ENCODE peak calls at places on chromosomes 16 and 17, in nine cellular contexts. E, J, P, Y, W, G, F, A and C are unnamed samples.

GRCh38 chr16:48359983-48360382 is 25.2 kb downstream of the SIAH1 start:
- DNase-seq in Y (no peak), F (no peak), G (no peak), W (no peak), P (no peak), A (no peak), J (no peak), E (no peak), C (no peak)

GRCh38 chr17:48878920-48879898 is 13.4 kb upstream of the ATP5MC1 start:
- DNase-seq in W (peak), P (peak), F (peak), G (no peak), J (peak), E (peak), A (peak), Y (peak), C (no peak)

GRCh38 chr17:56815711-56816110 is 18.0 kb downstream of the C17orf67 start:
- DNase-seq in E (no peak), F (no peak), J (no peak), P (no peak), A (no peak), Y (peak), W (no peak), G (no peak), C (no peak)

GRCh38 chr17:57532966-57533365 is 212.1 kb downstream of the CCDC182 start:
- DNase-seq in Y (no peak), E (no peak), J (no peak), A (no peak), F (no peak), W (no peak), P (no peak), G (no peak), C (no peak)

GRCh38 chr17:27548369-27548768 is 82.6 kb upstream of the LGALS9 start:
- DNase-seq in W (no peak), P (no peak), J (no peak), F (no peak), Y (no peak), G (no peak), A (no peak), E (no peak), C (no peak)

GRCh38 chr16:6777624-6778023 is 555.0 kb upstream of the RBFOX1 start:
- DNase-seq in A (no peak), F (no peak), E (no peak), W (no peak), G (no peak), J (no peak), Y (no peak), P (no peak), C (no peak)

GRCh38 chr17:4968916-4969550 is 1.4 kb upstream of the SPAG7 start:
- DNase-seq in W (no peak), G (no peak), Y (peak), J (peak), A (no peak), E (peak), F (no peak), P (no peak), C (no peak)

GRCh38 chr17:79165756-79166473 is 91.3 kb downstream of the ENGASE start:
- DNase-seq in P (no peak), W (no peak), F (no peak), E (no peak), G (no peak), J (no peak), A (no peak), Y (no peak), C (no peak)

GRCh38 chr17:77449908-77450741 is 309.4 kb downstream of the SEC14L1 start:
- DNase-seq in P (no peak), A (peak), W (peak), F (peak), E (no peak), G (peak), Y (peak), J (peak), C (no peak)

GRCh38 chr17:16444258-16444886 is 29.0 kb downstream of the TRPV2 start:
- DNase-seq in E (peak), G (no peak), A (peak), F (no peak), Y (no peak), J (no peak), W (no peak), P (no peak), C (no peak)

GRCh38 chr16:86118467-86119307 is 219.7 kb downstream of the IRF8 start:
- DNase-seq in P (no peak), W (no peak), J (no peak), A (peak), F (no peak), Y (no peak), G (no peak), E (no peak), C (no peak)

GRCh38 chr17:62648247-62648953 is 20.9 kb downstream of the MRC2 start:
- DNase-seq in P (no peak), G (peak), W (no peak), Y (no peak), F (no peak), J (peak), E (no peak), A (no peak), C (peak)

GRCh38 chr17:74393323-74393942 is 26.1 kb downstream of the GPR142 start:
- DNase-seq in Y (no peak), P (no peak), W (no peak), F (no peak), J (no peak), E (no peak), G (no peak), A (no peak), C (no peak)

GRCh38 chr16:12819126-12820117 is 15.7 kb upstream of the CPPED1 start:
- DNase-seq in E (peak), G (peak), P (peak), A (peak), J (peak), W (peak), Y (peak), F (no peak), C (peak)

GRCh38 chr17:77441130-77441920 is 300.6 kb downstream of the SEC14L1 start:
- DNase-seq in G (peak), W (peak), A (no peak), P (peak), F (no peak), Y (no peak), J (peak), E (no peak), C (no peak)

GRCh38 chr17:4463818-4464501 is 30.2 kb downstream of the SPNS3 start:
- DNase-seq in P (no peak), W (no peak), G (no peak), A (no peak), F (no peak), E (no peak), Y (no peak), J (no peak), C (no peak)

GRCh38 chr17:7329360-7330098 is 394 bp upstream of the NEURL4 start:
- DNase-seq in F (peak), G (peak), E (peak), Y (peak), P (peak), W (peak), J (peak), A (peak), C (peak)

GRCh38 chr17:38590988-38591758 is 14.6 kb downstream of the SRCIN1 start:
- DNase-seq in G (no peak), J (no peak), Y (no peak), P (no peak), F (no peak), A (peak), W (no peak), E (no peak), C (peak)

GRCh38 chr16:54171855-54172537 is 114.6 kb downstream of the IRX3 start:
- DNase-seq in Y (peak), P (no peak), F (no peak), J (no peak), W (no peak), E (no peak), A (peak), G (no peak), C (no peak)

GRCh38 chr16:9499921-9500593 is 408.6 kb downstream of the HAPSTR1 start:
- DNase-seq in E (no peak), A (no peak), J (no peak), W (no peak), Y (no peak), G (peak), P (no peak), F (no peak), C (peak)

GRCh38 chr16:3808308-3809063 is 72.0 kb downstream of the CREBBP start:
- DNase-seq in G (no peak), F (no peak), P (no peak), A (no peak), J (no peak), E (no peak), Y (no peak), W (no peak), C (no peak)

GRCh38 chr17:42980274-42980765 is at the start of gene RUNDC1:
- DNase-seq in G (peak), Y (peak), E (peak), W (peak), F (peak), J (peak), P (peak), A (peak), C (peak)

GRCh38 chr17:34997355-34997862 is 17.1 kb downstream of the LIG3 start:
- DNase-seq in A (peak), F (peak), J (no peak), Y (peak), G (peak), W (no peak), P (no peak), E (no peak), C (no peak)

GRCh38 chr17:72631568-72631967 is 460.9 kb downstream of the SLC39A11 start:
- DNase-seq in A (no peak), P (no peak), Y (no peak), W (no peak), G (no peak), F (peak), J (no peak), E (no peak), C (no peak)

GRCh38 chr16:30535106-30535776 is 583 bp upstream of the ZNF747 start:
- DNase-seq in W (no peak), E (no peak), A (no peak), G (peak), J (no peak), F (no peak), Y (no peak), P (no peak), C (no peak)

GRCh38 chr17:50146927-50147640 is 3.4 kb downstream of the PPP1R9B start:
- DNase-seq in A (no peak), J (peak), E (no peak), Y (no peak), W (no peak), P (no peak), G (no peak), F (no peak), C (no peak)

GRCh38 chr16:69840975-69841374 is 78.8 kb downstream of the WWP2 start:
- DNase-seq in W (no peak), A (peak), E (no peak), P (no peak), F (no peak), J (no peak), G (no peak), Y (no peak), C (no peak)

GRCh38 chr16:67443299-67443698 is 12.4 kb downstream of the HSD11B2 start:
- DNase-seq in P (no peak), F (no peak), G (peak), W (no peak), Y (no peak), J (no peak), A (peak), E (no peak), C (no peak)

GRCh38 chr17:78831688-78832540 is 8.7 kb downstream of the USP36 start:
- DNase-seq in W (no peak), P (no peak), A (no peak), F (no peak), Y (no peak), G (no peak), J (no peak), E (no peak), C (peak)

GRCh38 chr17:47286198-47286914 is 32.7 kb downstream of the ITGB3 start:
- DNase-seq in A (no peak), W (peak), F (no peak), G (no peak), Y (peak), P (no peak), J (no peak), E (no peak), C (no peak)

GRCh38 chr17:76834889-76835288 is 33.3 kb upstream of the MGAT5B start:
- DNase-seq in Y (no peak), G (no peak), P (no peak), E (no peak), A (no peak), J (no peak), W (no peak), F (no peak), C (no peak)

GRCh38 chr17:34675143-34675542 is 95.8 kb downstream of the TMEM132E start:
- DNase-seq in W (no peak), F (no peak), J (no peak), A (no peak), E (no peak), P (no peak), G (no peak), Y (no peak), C (no peak)

GRCh38 chr16:9599415-9600110 is 508.1 kb downstream of the HAPSTR1 start:
- DNase-seq in J (no peak), F (no peak), G (no peak), Y (no peak), P (no peak), W (no peak), E (no peak), A (no peak), C (no peak)

GRCh38 chr17:15247891-15248529 is 17.1 kb downstream of the PMP22 start:
- DNase-seq in J (no peak), Y (no peak), P (no peak), E (peak), A (no peak), W (no peak), G (no peak), F (no peak), C (no peak)